ENCODE peak calls at places on chromosomes 2 and 18, in eight cellular contexts. M is BJ, E is A549, I is prostate gland, L is heart left ventricle, K is fibroblast of pulmonary artery, B is left lung, Z is uterus. J is an unnamed sample.

GRCh38 chr2:158011055-158011771 is 90.5 kb upstream of the UPP2 start:
- DNase-seq in K (peak; percentile 7), L (no peak), M (no peak), I (no peak), E (no peak), B (no peak), Z (no peak), J (no peak)

GRCh38 chr18:49859006-49859359 is 45.6 kb upstream of the ACAA2 start:
- DNase-seq in Z (no peak), K (no peak), L (no peak), E (no peak), B (no peak), I (no peak), M (no peak), J (no peak)

GRCh38 chr2:95299961-95300360 is 2.8 kb downstream of the KCNIP3 start:
- DNase-seq in E (no peak), L (no peak), B (no peak), K (no peak), Z (no peak), I (no peak), M (no peak), J (no peak)

GRCh38 chr2:234998404-234999211 is 46.8 kb downstream of the SH3BP4 start:
- DNase-seq in E (no peak), B (no peak), K (no peak), I (no peak), M (no peak), L (no peak), Z (no peak), J (no peak)

GRCh38 chr2:118090387-118091139 is 2.3 kb downstream of the INSIG2 start:
- DNase-seq in L (no peak), M (no peak), B (no peak), E (no peak), Z (no peak), I (no peak), K (no peak), J (no peak)

GRCh38 chr2:170716851-170717598 is 1.9 kb downstream of the SP5 start:
- DNase-seq in I (no peak), L (peak; percentile 19), E (peak; percentile 56), K (peak; percentile 27), Z (peak; percentile 32), M (no peak), B (peak; percentile 85), J (no peak)

GRCh38 chr2:241110607-241111442 is 8.7 kb upstream of the MTERF4 start:
- DNase-seq in L (no peak), B (no peak), K (no peak), E (no peak), I (no peak), M (no peak), Z (no peak), J (no peak)

GRCh38 chr18:44893045-44893706 is 212.5 kb downstream of the SETBP1 start:
- DNase-seq in L (no peak), I (no peak), E (no peak), M (no peak), K (no peak), B (no peak), Z (no peak), J (no peak)

GRCh38 chr18:3916082-3916481 is 466.1 kb downstream of the TGIF1 start:
- DNase-seq in L (peak; percentile 22), K (no peak), B (no peak), E (no peak), I (no peak), Z (no peak), M (no peak), J (no peak)

GRCh38 chr2:23900133-23900926 is 26.6 kb downstream of the ATAD2B start:
- DNase-seq in E (peak; percentile 54), I (no peak), M (no peak), K (no peak), Z (no peak), L (no peak), B (peak; percentile 31), J (no peak)

GRCh38 chr2:48906640-48907039 is 151.1 kb upstream of the LHCGR start:
- DNase-seq in L (peak; percentile 18), E (no peak), K (no peak), M (no peak), B (no peak), Z (no peak), I (no peak), J (no peak)

GRCh38 chr2:48915227-48915626 is 159.7 kb upstream of the LHCGR start:
- DNase-seq in M (no peak), L (no peak), E (no peak), Z (no peak), B (no peak), I (no peak), K (no peak), J (no peak)

GRCh38 chr2:48915884-48916283 is 160.4 kb upstream of the LHCGR start:
- DNase-seq in B (no peak), I (no peak), M (no peak), E (no peak), Z (no peak), K (no peak), L (no peak), J (no peak)

GRCh38 chr2:48914477-48915077 is 159.1 kb upstream of the LHCGR start:
- DNase-seq in Z (no peak), K (no peak), L (no peak), B (no peak), E (no peak), I (no peak), M (no peak), J (no peak)

GRCh38 chr2:48912110-48912509 is 156.6 kb upstream of the LHCGR start:
- DNase-seq in L (no peak), E (peak; percentile 19), Z (no peak), K (no peak), M (no peak), B (no peak), I (no peak), J (no peak)
- TF ChIP-seq CTCF in L (no peak), E (no peak), Z (no peak), K (no peak), M (no peak), B (no peak), I (no peak), J (no peak)

DNA sequence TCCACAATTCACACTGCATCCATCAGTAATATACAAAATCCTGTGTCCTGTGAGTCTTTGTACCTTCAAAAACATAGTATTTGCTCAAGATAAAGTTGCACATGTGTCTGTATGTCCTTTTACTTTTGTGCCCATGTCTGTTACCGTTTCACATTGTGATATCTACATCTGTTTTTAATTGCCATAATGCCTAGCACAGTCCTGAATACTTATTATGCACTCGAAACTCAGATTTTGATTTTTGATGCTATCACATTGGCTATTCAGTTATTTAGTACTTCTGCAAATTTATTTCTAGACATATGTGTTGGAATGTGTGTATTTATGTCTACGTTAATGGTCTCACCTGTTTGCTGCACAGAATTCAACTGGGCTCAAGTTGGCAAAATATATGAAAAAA is 452.8 kb upstream of the ZEB2 start:
- DNase-seq in B (no peak), Z (no peak), L (no peak), K (no peak), I (no peak), E (no peak), M (no peak), J (no peak)
- TF ChIP-seq CTCF in B (no peak), Z (no peak), L (no peak), K (no peak), I (no peak), E (no peak), M (no peak), J (no peak)

DNA sequence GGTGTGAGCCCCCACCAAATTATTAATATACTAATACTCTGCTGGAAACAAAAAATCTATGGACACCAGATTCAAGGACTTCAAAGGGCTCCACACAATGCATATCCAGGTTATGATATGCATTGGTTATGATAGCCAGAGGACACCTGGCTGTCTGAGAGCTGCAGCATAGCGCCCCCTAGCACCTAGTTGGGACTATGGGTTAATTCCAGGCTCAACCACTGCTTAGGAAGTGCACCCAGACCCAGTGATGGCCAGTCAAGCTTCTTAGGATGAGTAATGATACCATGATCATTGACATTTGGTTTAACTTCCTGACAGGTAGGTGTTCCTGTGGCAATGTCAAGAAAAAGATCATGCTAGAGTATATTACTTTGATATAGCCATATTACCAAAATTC is 3.8 kb upstream of the FRZB start:
- DNase-seq in I (no peak), L (no peak), Z (no peak), E (peak; percentile 52), K (no peak), B (no peak), M (no peak), J (no peak)
- TF ChIP-seq CTCF in I (peak; percentile 7), L (no peak), Z (no peak), E (no peak), K (peak; percentile 6), B (no peak), M (no peak), J (no peak)

GRCh38 chr2:144331652-144332355 is 188.1 kb downstream of the ZEB2 start:
- DNase-seq in K (no peak), I (peak; percentile 35), L (peak; percentile 77), E (no peak), B (no peak), Z (peak; percentile 71), M (no peak), J (no peak)
- TF ChIP-seq CTCF in K (peak; percentile 11), I (no peak), L (peak; percentile 28), E (peak; percentile 20), B (no peak), Z (peak; percentile 34), M (peak; percentile 47), J (peak; percentile 40)

GRCh38 chr2:65349863-65350262 is 82.5 kb downstream of the SPRED2 start:
- DNase-seq in K (peak; percentile 83), Z (peak; percentile 48), M (no peak), E (no peak), B (no peak), L (peak; percentile 68), I (peak; percentile 28), J (no peak)

GRCh38 chr2:65353046-65353445 is 79.4 kb downstream of the SPRED2 start:
- DNase-seq in I (no peak), B (no peak), K (no peak), Z (no peak), L (no peak), M (no peak), E (peak; percentile 50), J (no peak)

GRCh38 chr2:65351234-65351947 is 81.0 kb downstream of the SPRED2 start:
- DNase-seq in I (no peak), M (no peak), K (peak; percentile 58), E (no peak), L (no peak), Z (no peak), B (no peak), J (no peak)

GRCh38 chr2:65351948-65352595 is 80.3 kb downstream of the SPRED2 start:
- DNase-seq in E (no peak), K (no peak), M (no peak), B (no peak), Z (no peak), L (no peak), I (no peak), J (no peak)

GRCh38 chr2:65350714-65351113 is 81.7 kb downstream of the SPRED2 start:
- DNase-seq in Z (no peak), M (no peak), L (no peak), I (no peak), B (no peak), E (peak; percentile 41), K (no peak), J (no peak)
- TF ChIP-seq CTCF in Z (no peak), M (peak; percentile 15), L (no peak), I (no peak), B (no peak), E (no peak), K (peak; percentile 44), J (peak; percentile 18)